ENCODE peak calls at places on chromosomes 6 and 20, in seven cellular contexts. G is H9, L is mesenchymal stem cell, X is mesendoderm, J is IMR-90, B is H1, P is trophoblast cell. E is an unnamed sample. For H3K4me1, the result is how much of the 10 kb centered on the place peaks cover.

GRCh38 chr20:51500936-51501335 is 41.6 kb downstream of the NFATC2 start:
- DNase-seq in G (no peak), L (no peak), X (no peak), J (no peak), B (no peak), P (no peak), E (no peak)

GRCh38 chr20:36162272-36162966 is 7.9 kb downstream of the EPB41L1 start:
- DNase-seq in G (no peak), L (no peak), X (no peak), J (peak), B (no peak), P (no peak), E (no peak)

GRCh38 chr6:73652637-73653570 is 888 bp downstream of the SLC17A5 start:
- DNase-seq in G (peak), L (peak), X (peak), J (peak), B (peak), P (peak), E (peak)

GRCh38 chr6:129719692-129720091 is 9.7 kb upstream of the ARHGAP18 start:
- DNase-seq in G (no peak), L (no peak), X (no peak), J (peak), B (no peak), P (no peak), E (no peak)

GRCh38 chr6:111291860-111292259 is 191.2 kb downstream of the REV3L start:
- DNase-seq in G (no peak), L (no peak), X (no peak), J (no peak), B (no peak), P (no peak), E (no peak)

GRCh38 chr6:111781055-111781708 is 92.1 kb downstream of the FYN start:
- DNase-seq in G (no peak), L (no peak), X (peak), J (peak), B (no peak), P (no peak), E (no peak)

GRCh38 chr20:52953020-52953419 is 19.1 kb upstream of the TSHZ2 start:
- DNase-seq in G (no peak), L (peak), X (no peak), J (no peak), B (no peak), P (no peak), E (no peak)

GRCh38 chr6:53920881-53921280 is 126.1 kb downstream of the LRRC1 start:
- DNase-seq in G (no peak), L (no peak), X (no peak), J (no peak), B (no peak), P (no peak), E (no peak)

GRCh38 chr6:147508073-147508870 is at the start of gene SAMD5:
- DNase-seq in G (peak), L (peak), X (peak), J (peak), B (peak), P (peak), E (peak)

GRCh38 chr6:74068945-74069570 is 373.1 kb downstream of the CD109 start:
- DNase-seq in G (no peak), L (no peak), X (no peak), J (peak), B (no peak), P (no peak), E (no peak)

GRCh38 chr6:138944412-138944811 is 43.6 kb downstream of the REPS1 start:
- DNase-seq in G (no peak), L (peak), X (peak), J (peak), B (no peak), P (no peak), E (no peak)

GRCh38 chr6:26240157-26240980 is 124.6 kb upstream of the BTN3A2 start:
- DNase-seq in G (peak), L (peak), X (peak), J (peak), B (no peak), P (peak), E (no peak)

GRCh38 chr6:90739802-90740201 is 152.9 kb upstream of the MAP3K7 start:
- DNase-seq in G (no peak), L (no peak), X (no peak), J (no peak), B (no peak), P (no peak), E (no peak)

GRCh38 chr6:142285235-142286087 is 16.3 kb upstream of the ADGRG6 start:
- DNase-seq in G (no peak), L (no peak), X (no peak), J (no peak), B (no peak), P (no peak), E (no peak)

GRCh38 chr6:28167068-28167467 is 25.4 kb downstream of the ZKSCAN8 start:
- DNase-seq in G (no peak), L (peak), X (no peak), J (peak), B (no peak), P (peak), E (no peak)

GRCh38 chr6:126720326-126720725 is 380.4 kb downstream of the CENPW start:
- DNase-seq in G (no peak), L (no peak), X (no peak), J (peak), B (no peak), P (no peak), E (no peak)

GRCh38 chr6:167996424-167997199 is 859 bp upstream of the KIF25 start:
- DNase-seq in G (peak), L (no peak), X (peak), J (no peak), B (peak), P (no peak), E (peak)

GRCh38 chr20:61220131-61220530 is 31.9 kb upstream of the CDH4 start:
- DNase-seq in G (no peak), L (no peak), X (no peak), J (no peak), B (no peak), P (no peak), E (no peak)

GRCh38 chr6:65402564-65402963 is 304.5 kb downstream of the EYS start:
- DNase-seq in G (no peak), L (no peak), X (no peak), J (no peak), B (no peak), P (no peak), E (no peak)

GRCh38 chr6:137467211-137467610 is 27.0 kb downstream of the OLIG3 start:
- DNase-seq in G (no peak), L (no peak), X (no peak), J (no peak), B (no peak), P (no peak), E (no peak)

GRCh38 chr6:134351615-134352474 is 33.9 kb upstream of the SGK1 start:
- DNase-seq in G (peak), L (peak), X (peak), J (peak), B (no peak), P (no peak), E (no peak)

GRCh38 chr6:44256291-44257006 is 879 bp downstream of the SLC35B2 start:
- DNase-seq in G (peak), L (no peak), X (peak), J (no peak), B (no peak), P (peak), E (no peak)

GRCh38 chr20:54648421-54649142 is 173.2 kb downstream of the DOK5 start:
- DNase-seq in G (no peak), L (no peak), X (no peak), J (no peak), B (no peak), P (peak), E (no peak)

GRCh38 chr20:16378712-16379111 is 194.5 kb downstream of the KIF16B start:
- DNase-seq in G (no peak), L (no peak), X (peak), J (no peak), B (no peak), P (no peak), E (no peak)

GRCh38 chr20:16385462-16385861 is 187.8 kb downstream of the KIF16B start:
- DNase-seq in G (no peak), L (no peak), X (no peak), J (no peak), B (no peak), P (no peak), E (no peak)

GRCh38 chr20:16385891-16386290 is 187.4 kb downstream of the KIF16B start:
- DNase-seq in G (no peak), L (no peak), X (no peak), J (no peak), B (no peak), P (no peak), E (no peak)

GRCh38 chr20:16378122-16378521 is 195.1 kb downstream of the KIF16B start:
- DNase-seq in G (no peak), L (no peak), X (no peak), J (no peak), B (no peak), P (no peak), E (no peak)

DNA sequence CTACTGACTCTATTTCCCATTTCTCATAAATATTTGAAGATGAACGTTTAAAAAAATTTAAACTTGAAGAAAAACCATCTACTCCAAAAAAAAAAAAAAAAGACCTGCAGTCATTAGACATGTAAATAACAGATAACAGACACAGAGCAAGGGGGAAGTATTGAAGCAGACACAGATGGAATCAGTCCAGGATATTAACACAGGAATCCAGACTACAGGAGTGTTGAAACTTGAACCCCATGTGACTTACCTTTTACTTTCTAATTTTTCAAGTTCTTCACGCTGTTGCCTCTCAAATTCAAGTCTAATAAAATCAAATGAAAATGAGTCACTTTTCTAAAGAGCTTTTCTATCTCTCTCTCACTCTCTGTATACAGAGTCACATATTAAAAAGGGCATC is 191.8 kb downstream of the KIF16B start:
- DNase-seq in G (no peak), L (no peak), X (no peak), J (no peak), B (no peak), P (no peak), E (no peak)
- H3K18ac ChIP-seq in G (no peak), L (no peak), X (no peak), J (no peak), B (no peak), P (no peak), E (no peak)

DNA sequence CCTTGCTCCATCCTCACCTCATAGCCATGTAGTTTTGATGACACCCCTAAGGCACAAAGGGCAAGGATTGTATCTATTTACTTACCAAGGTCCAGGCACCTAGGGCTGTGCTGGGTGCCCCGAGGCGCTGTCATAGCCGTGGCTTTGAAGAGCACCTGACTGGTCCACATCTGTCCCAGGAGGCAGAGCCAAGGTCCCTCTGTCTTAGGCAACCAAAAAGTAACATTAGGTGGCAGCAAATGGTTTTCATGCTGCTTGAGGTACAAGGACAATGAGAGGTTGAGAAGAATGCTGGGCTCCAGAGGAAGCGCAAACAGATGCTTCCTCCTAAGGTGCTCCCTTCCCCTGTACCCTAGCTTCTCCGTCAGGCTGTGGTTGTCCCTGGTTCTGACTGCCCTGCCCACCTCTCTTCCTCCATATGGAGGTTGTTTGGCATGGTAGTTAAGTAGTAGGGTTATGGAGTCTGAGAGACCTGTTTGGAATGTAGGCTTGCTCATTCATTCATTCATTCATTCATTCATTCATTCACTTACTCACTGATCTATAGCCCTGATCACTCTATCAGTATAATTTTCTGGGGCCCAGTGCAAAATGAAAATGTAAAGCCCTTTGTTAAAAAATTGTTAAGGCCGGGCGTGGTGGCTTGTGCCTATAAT is 3.0 kb upstream of the UQCC2 start:
- DNase-seq in G (no peak), L (no peak), X (no peak), J (no peak), B (no peak), P (no peak), E (no peak)
- H3K4me1 ChIP-seq in G (under half), L (under half), X (under half), J (under half), B (under half), P (under half), E (under half)

GRCh38 chr6:7078856-7079255 is 28.9 kb upstream of the RREB1 start:
- DNase-seq in G (no peak), L (no peak), X (no peak), J (no peak), B (no peak), P (no peak), E (no peak)
- H3K18ac ChIP-seq in G (no peak), L (no peak), X (no peak), J (no peak), B (no peak), P (no peak), E (no peak)

GRCh38 chr20:37295595-37295994 is 6.1 kb downstream of the MANBAL start:
- DNase-seq in G (no peak), L (no peak), X (peak), J (no peak), B (no peak), P (peak), E (no peak)
- H3K4me1 ChIP-seq in G (under half), L (under half), X (under half), J (under half), B (under half), P (under half), E (under half)

GRCh38 chr6:165574220-165574619 is 88.8 kb downstream of the PDE10A start:
- DNase-seq in G (no peak), L (no peak), X (no peak), J (no peak), B (no peak), P (no peak), E (no peak)

GRCh38 chr6:165573671-165574070 is 89.4 kb downstream of the PDE10A start:
- DNase-seq in G (no peak), L (peak), X (peak), J (peak), B (no peak), P (no peak), E (no peak)

GRCh38 chr6:165574770-165575549 is 88.1 kb downstream of the PDE10A start:
- DNase-seq in G (no peak), L (no peak), X (peak), J (peak), B (no peak), P (peak), E (no peak)

GRCh38 chr6:165571068-165571682 is 91.9 kb downstream of the PDE10A start:
- DNase-seq in G (no peak), L (peak), X (peak), J (peak), B (no peak), P (peak), E (no peak)

GRCh38 chr6:165571721-165572132 is 91.3 kb downstream of the PDE10A start:
- DNase-seq in G (no peak), L (no peak), X (no peak), J (peak), B (no peak), P (peak), E (no peak)
- H3K18ac ChIP-seq in G (no peak), L (no peak), X (peak), J (peak), B (no peak), P (no peak), E (no peak)

GRCh38 chr20:64109390-64109747 is 2.0 kb upstream of the NPBWR2 start:
- DNase-seq in G (no peak), L (no peak), X (no peak), J (no peak), B (no peak), P (no peak), E (no peak)
- H3K4me1 ChIP-seq in G (under half), L (under half), X (under half), J (under half), B (under half), P (under half), E (under half)

GRCh38 chr6:29530671-29531310 is 28.7 kb downstream of the UBD start:
- DNase-seq in G (no peak), L (no peak), X (no peak), J (no peak), B (no peak), P (no peak), E (no peak)

GRCh38 chr6:29528988-29529560 is 30.5 kb downstream of the UBD start:
- DNase-seq in G (no peak), L (no peak), X (no peak), J (no peak), B (no peak), P (no peak), E (no peak)

GRCh38 chr6:29529956-29530355 is 29.6 kb downstream of the UBD start:
- DNase-seq in G (no peak), L (no peak), X (no peak), J (no peak), B (no peak), P (no peak), E (no peak)

GRCh38 chr6:29532320-29532951 is 27.1 kb downstream of the UBD start:
- DNase-seq in G (no peak), L (no peak), X (no peak), J (no peak), B (no peak), P (no peak), E (no peak)

DNA sequence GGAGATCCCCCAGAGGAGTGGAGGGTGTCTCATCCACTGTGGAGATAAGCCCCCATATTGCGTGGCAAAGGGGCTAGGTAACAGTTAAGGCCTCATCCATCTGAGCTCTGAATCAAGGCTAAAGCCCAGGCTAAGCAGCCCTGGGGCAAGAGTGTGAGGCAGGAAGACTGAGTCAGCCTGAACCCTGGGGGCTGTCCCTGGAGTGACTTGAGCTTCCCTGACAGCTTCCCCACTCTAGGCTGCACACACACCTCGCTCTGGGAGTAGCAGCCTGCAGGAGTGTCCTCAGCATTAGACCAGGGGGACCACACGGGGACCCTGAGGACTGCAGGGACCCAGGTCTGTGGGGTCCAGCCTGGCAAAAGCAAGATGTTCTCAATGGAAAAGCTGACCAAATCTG is 27.9 kb downstream of the UBD start:
- DNase-seq in G (no peak), L (no peak), X (no peak), J (no peak), B (no peak), P (peak), E (no peak)
- H3K18ac ChIP-seq in G (no peak), L (no peak), X (no peak), J (no peak), B (no peak), P (no peak), E (peak)

E was measured in neuronal stem cell.